ENCODE peak calls at places on chromosomes 13 and 19, in nine cellular contexts. N is NCI-H2029 treated with DMSO at 0.1 percent for 48 hours; A is SK-N-SH; C is NCI-H2107; S is central memory CD4-positive, alpha-beta T cell; X is AG08396; R is amniotic stem cell; V is RWPE1; H is T1000. L is an unnamed sample.
A peak's percentile ranks its signal among the peaks of the same experiment; 100 is the strongest.

GRCh38 chr13:52600666-52601065 is 41.6 kb upstream of the HNRNPA1L2 start:
- DNase-seq in X (no peak), V (no peak), R (no peak), C (no peak), H (no peak), N (no peak), S (no peak), A (no peak), L (no peak)

GRCh38 chr13:73060251-73061160 is 1.7 kb downstream of the KLF5 start:
- DNase-seq in V (peak; percentile 70), N (no peak), R (peak; percentile 31), C (no peak), S (no peak), A (peak; percentile 52), H (peak; percentile 7), X (peak; percentile 68), L (no peak)

GRCh38 chr13:26601669-26602068 is 44.2 kb downstream of the WASF3 start:
- DNase-seq in S (no peak), H (no peak), C (no peak), R (no peak), V (no peak), A (peak; percentile 53), N (peak; percentile 5), X (peak; percentile 14), L (no peak)

GRCh38 chr13:110916671-110917142 is 1.8 kb upstream of the ANKRD10 start:
- DNase-seq in V (no peak), X (peak; percentile 70), R (peak; percentile 55), N (no peak), C (no peak), A (no peak), S (no peak), H (peak; percentile 67), L (no peak)

GRCh38 chr19:45352471-45352870 is 11.9 kb downstream of the KLC3 start:
- DNase-seq in R (no peak), S (no peak), X (no peak), V (no peak), C (no peak), N (no peak), H (no peak), A (no peak), L (no peak)

GRCh38 chr19:29610574-29611271 is 4.6 kb downstream of the POP4 start:
- DNase-seq in C (peak; percentile 82), S (peak; percentile 78), N (peak; percentile 66), R (no peak), H (peak; percentile 46), X (peak; percentile 92), A (peak; percentile 90), V (peak; percentile 76), L (peak; percentile 85)

GRCh38 chr13:20585371-20585770 is 18.4 kb downstream of the IFT88 start:
- DNase-seq in H (no peak), S (no peak), R (no peak), X (no peak), A (no peak), V (no peak), N (no peak), C (no peak), L (no peak)

GRCh38 chr19:2648528-2648937 is 54.0 kb downstream of the GNG7 start:
- DNase-seq in C (peak; percentile 21), V (peak; percentile 83), H (peak; percentile 71), R (peak; percentile 13), A (peak; percentile 93), X (peak; percentile 90), N (peak; percentile 64), S (peak; percentile 64), L (peak; percentile 72)

L was measured in T-cell.